ENCODE peak calls at places on chromosomes 3 and 15, in nine cellular contexts. Z, E, D, N, V, K, F, C and M are unnamed samples.

GRCh38 chr15:89822611-89822950 is 7.9 kb upstream of the ANPEP start:
- DNase-seq in C (no peak), D (no peak), V (no peak), K (no peak), E (no peak), F (no peak), N (no peak), Z (no peak), M (no peak)

GRCh38 chr3:102525624-102526023 is 90.8 kb downstream of the ZPLD1 start:
- DNase-seq in E (no peak), D (no peak), V (no peak), Z (no peak), N (no peak), F (no peak), K (no peak), C (no peak), M (no peak)

GRCh38 chr15:79644091-79644490 is 212.0 kb downstream of the MINAR1 start:
- DNase-seq in V (no peak), Z (no peak), N (no peak), K (no peak), E (no peak), D (no peak), C (no peak), F (no peak), M (no peak)

GRCh38 chr15:71191296-71191695 is 76.0 kb downstream of the THSD4 start:
- DNase-seq in V (no peak), N (no peak), D (no peak), F (no peak), E (no peak), K (no peak), Z (no peak), C (no peak), M (no peak)

GRCh38 chr3:14434105-14434504 is 31.7 kb downstream of the SLC6A6 start:
- DNase-seq in Z (no peak), V (no peak), D (no peak), E (no peak), K (no peak), C (no peak), N (peak; percentile 52), F (no peak), M (no peak)

GRCh38 chr3:13008114-13008995 is 64.9 kb downstream of the IQSEC1 start:
- DNase-seq in F (peak; percentile 55), Z (no peak), V (no peak), K (peak; percentile 59), C (no peak), N (no peak), E (no peak), D (no peak), M (peak; percentile 73)

GRCh38 chr3:71062037-71062919 is 521.2 kb downstream of the FOXP1 start:
- DNase-seq in C (no peak), Z (no peak), N (no peak), F (no peak), E (no peak), K (no peak), D (no peak), V (no peak), M (no peak)

GRCh38 chr3:110521019-110521418 is 550.6 kb upstream of the NECTIN3 start:
- DNase-seq in F (no peak), K (no peak), N (no peak), Z (no peak), V (peak; percentile 41), C (no peak), E (no peak), D (no peak), M (no peak)

GRCh38 chr3:129081503-129081902 is 20.9 kb downstream of the GP9 start:
- DNase-seq in E (no peak), V (no peak), F (no peak), D (no peak), N (no peak), K (no peak), Z (no peak), C (no peak), M (no peak)

GRCh38 chr3:10983219-10983916 is 9.2 kb upstream of the SLC6A1 start:
- DNase-seq in N (peak; percentile 28), Z (peak; percentile 13), E (no peak), C (peak; percentile 17), V (peak; percentile 50), F (no peak), K (no peak), D (peak; percentile 80), M (no peak)

GRCh38 chr3:65785065-65785645 is 253.6 kb downstream of the MAGI1 start:
- DNase-seq in Z (no peak), V (peak; percentile 32), E (no peak), F (no peak), C (no peak), K (no peak), D (peak; percentile 85), N (no peak), M (no peak)

GRCh38 chr3:116425126-116425525 is 20.2 kb downstream of the LSAMP start:
- DNase-seq in K (no peak), F (no peak), E (no peak), Z (no peak), N (no peak), V (no peak), D (no peak), C (no peak), M (no peak)

GRCh38 chr3:31423522-31423921 is 109.2 kb upstream of the STT3B start:
- DNase-seq in V (no peak), D (no peak), K (no peak), F (no peak), C (no peak), E (no peak), Z (no peak), N (no peak), M (no peak)

GRCh38 chr15:27648359-27648758 is 450.8 kb downstream of the OCA2 start:
- DNase-seq in K (no peak), E (no peak), C (no peak), V (no peak), N (no peak), D (no peak), F (no peak), Z (no peak), M (no peak)

GRCh38 chr3:46923559-46924350 is 46.2 kb downstream of the PTH1R start:
- DNase-seq in C (no peak), D (peak; percentile 82), F (peak; percentile 63), K (peak; percentile 64), E (no peak), Z (peak; percentile 43), V (no peak), N (peak; percentile 57), M (peak; percentile 85)

GRCh38 chr3:197007296-197007940 is 22.2 kb downstream of the MELTF start:
- DNase-seq in Z (no peak), D (no peak), C (no peak), N (no peak), K (no peak), V (no peak), F (no peak), E (no peak), M (peak; percentile 41)

GRCh38 chr3:23548706-23549105 is 257.0 kb upstream of the UBE2E1 start:
- DNase-seq in F (no peak), D (no peak), E (no peak), C (no peak), K (no peak), N (no peak), V (no peak), Z (no peak), M (no peak)
- H3K27ac ChIP-seq in F (no peak overlapping the region), D (no peak overlapping the region), E (no peak overlapping the region), C (no peak overlapping the region), K (no peak overlapping the region), N (no peak overlapping the region), V (no peak overlapping the region), Z (no peak overlapping the region), M (no peak overlapping the region)

GRCh38 chr15:23564798-23565394 is 578 bp upstream of the MKRN3 start:
- DNase-seq in E (no peak), N (no peak), D (no peak), K (no peak), V (no peak), Z (no peak), F (no peak), C (no peak), M (no peak)
- TF ChIP-seq POLR2AphosphoS5 in E (no peak), N (no peak), D (no peak), K (no peak), V (no peak), Z (no peak), F (no peak), C (no peak), M (no peak)

DNA sequence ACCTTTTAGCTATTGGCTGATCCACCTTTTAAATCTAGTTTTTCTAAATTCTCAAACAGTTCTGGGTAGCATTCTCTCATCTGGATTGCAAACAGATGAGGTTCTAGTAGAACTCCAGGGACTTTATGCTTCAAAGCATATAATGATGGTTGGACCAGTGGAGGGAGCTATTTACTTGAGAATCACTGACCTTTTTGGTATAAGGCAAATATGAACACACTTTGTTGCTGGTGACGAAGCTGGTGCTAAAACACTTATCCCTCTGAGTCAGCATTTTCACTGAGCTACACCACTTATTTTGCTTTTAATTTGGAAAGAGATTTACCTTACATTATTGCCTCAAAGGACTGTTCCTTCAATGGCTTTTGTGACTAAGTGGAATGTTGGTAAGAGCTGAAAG is 58.6 kb upstream of the SLITRK3 start:
- DNase-seq in K (no peak), N (no peak), Z (no peak), V (peak; percentile 39), F (no peak), D (peak; percentile 72), C (no peak), E (no peak), M (no peak)
- TF ChIP-seq CTCF in K (no peak), N (no peak), Z (no peak), V (peak; percentile 58), F (no peak), D (peak; percentile 76), C (no peak), E (no peak), M (no peak)

GRCh38 chr15:40448354-40448753 is 7.6 kb downstream of the BAHD1 start:
- DNase-seq in Z (peak; percentile 45), F (no peak), D (no peak), N (no peak), V (no peak), C (no peak), K (no peak), E (no peak), M (no peak)

GRCh38 chr15:40446144-40446543 is 5.4 kb downstream of the BAHD1 start:
- DNase-seq in D (no peak), N (no peak), V (no peak), Z (no peak), F (no peak), E (no peak), C (no peak), K (no peak), M (no peak)

GRCh38 chr15:40450047-40450446 is 9.3 kb downstream of the BAHD1 start:
- DNase-seq in Z (no peak), D (no peak), V (no peak), F (no peak), E (no peak), C (no peak), K (no peak), N (no peak), M (no peak)

GRCh38 chr15:40451497-40452158 is 10.9 kb downstream of the BAHD1 start:
- DNase-seq in K (no peak), Z (peak; percentile 26), E (no peak), V (no peak), D (no peak), N (no peak), C (no peak), F (no peak), M (no peak)

DNA sequence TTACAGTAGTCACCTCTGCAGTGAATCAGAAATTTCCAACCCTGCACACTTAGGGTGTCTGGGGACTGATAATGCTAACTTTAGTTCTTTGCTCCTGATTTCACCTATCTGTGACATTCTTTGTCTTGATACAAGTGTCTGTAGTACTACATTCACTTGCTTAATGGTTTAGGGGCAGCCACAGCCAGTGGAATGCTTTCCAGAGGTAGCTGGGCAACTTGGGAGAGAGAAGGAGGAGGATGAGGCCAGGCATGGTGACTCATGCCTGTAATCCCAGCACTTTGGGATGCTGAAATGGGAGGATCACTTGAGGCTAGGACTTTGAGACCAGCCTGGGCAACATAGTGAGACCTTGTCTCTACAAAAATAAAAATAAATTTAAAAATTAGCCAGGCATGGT is 8.5 kb downstream of the BAHD1 start:
- DNase-seq in E (no peak), V (no peak), D (no peak), K (no peak), F (no peak), Z (no peak), N (no peak), C (no peak), M (no peak)
- H3K27ac ChIP-seq in E (no peak overlapping the region), V (no peak overlapping the region), D (peak overlapping the region; percentile 36), K (no peak overlapping the region), F (no peak overlapping the region), Z (no peak overlapping the region), N (no peak overlapping the region), C (no peak overlapping the region), M (no peak overlapping the region)